ENCODE peak calls at places on chromosomes 5 and 9, in seven cellular contexts. P is Karpas-422; Y is AG04450; S is Peyer's patch; R is CD8-positive, alpha-beta memory T cell; H is A549; I is CD4-positive, CD25-positive, alpha-beta regulatory T cell. M is an unnamed sample.

GRCh38 chr5:71895546-71895945 is 176.5 kb downstream of the CARTPT start:
- DNase-seq in I (no peak), R (no peak), S (no peak), Y (no peak), H (no peak), P (no peak), M (no peak)

GRCh38 chr5:110013042-110013441 is 323.3 kb downstream of the MAN2A1 start:
- DNase-seq in I (no peak), Y (no peak), R (no peak), P (no peak), S (no peak), H (no peak), M (no peak)

GRCh38 chr5:107764976-107765684 is 94.4 kb upstream of the EFNA5 start:
- DNase-seq in Y (no peak), P (no peak), I (no peak), H (no peak), S (no peak), R (no peak), M (no peak)

GRCh38 chr9:75181748-75182147 is 93.4 kb downstream of the OSTF1 start:
- DNase-seq in P (no peak), S (no peak), I (no peak), R (no peak), H (peak; percentile 33), Y (no peak), M (no peak)

GRCh38 chr9:121478816-121479676 is 20.6 kb downstream of the GGTA1 start:
- DNase-seq in H (no peak), S (no peak), Y (no peak), I (no peak), R (no peak), P (no peak), M (no peak)

GRCh38 chr5:167413503-167413902 is 877.9 kb upstream of the WWC1 start:
- DNase-seq in Y (no peak), S (no peak), R (no peak), H (no peak), I (no peak), P (no peak), M (no peak)

GRCh38 chr9:35108946-35109575 is 6.1 kb upstream of the STOML2 start:
- DNase-seq in I (no peak), H (no peak), R (no peak), P (no peak), Y (no peak), S (no peak), M (no peak)

GRCh38 chr5:174724484-174725260 is at the start of gene MSX2:
- DNase-seq in R (no peak), Y (peak; percentile 64), H (peak; percentile 88), S (no peak), P (no peak), I (no peak), M (no peak)

GRCh38 chr9:24127519-24127918 is 301.5 kb upstream of the ELAVL2 start:
- DNase-seq in S (no peak), Y (no peak), P (no peak), R (no peak), H (no peak), I (no peak), M (no peak)

GRCh38 chr5:5318426-5319205 is 103.9 kb upstream of the ICE1 start:
- DNase-seq in Y (no peak), P (no peak), H (no peak), R (no peak), I (no peak), S (no peak), M (no peak)

GRCh38 chr5:132770476-132771159 is 6.4 kb downstream of the SEPTIN8 start:
- DNase-seq in R (no peak), P (no peak), H (no peak), I (no peak), Y (no peak), S (no peak), M (no peak)

GRCh38 chr5:55108651-55109050 is 6.2 kb downstream of the GZMA start:
- DNase-seq in I (no peak), P (no peak), Y (no peak), R (no peak), H (no peak), S (no peak), M (no peak)

GRCh38 chr9:128007566-128008138 is 26.9 kb upstream of the EEIG1 start:
- DNase-seq in P (peak; percentile 67), R (peak; percentile 75), H (peak; percentile 89), Y (no peak), I (peak; percentile 84), S (peak; percentile 96), M (peak; percentile 86)

GRCh38 chr9:132985489-132985888 is 7.0 kb downstream of the GFI1B start:
- DNase-seq in P (no peak), S (no peak), H (no peak), R (no peak), I (no peak), Y (no peak), M (no peak)

GRCh38 chr9:87505869-87506678 is 8.4 kb downstream of the DAPK1 start:
- DNase-seq in H (peak; percentile 78), S (no peak), I (no peak), Y (no peak), P (no peak), R (no peak), M (no peak)

GRCh38 chr9:88532320-88532719 is 2.7 kb upstream of the NXNL2 start:
- DNase-seq in P (no peak), R (no peak), Y (no peak), H (peak; percentile 78), S (no peak), I (no peak), M (peak; percentile 71)

GRCh38 chr9:101639301-101639700 is 44.5 kb upstream of the PPP3R2 start:
- DNase-seq in S (no peak), H (no peak), Y (no peak), R (no peak), P (no peak), I (no peak), M (no peak)

GRCh38 chr9:2411459-2412215 is 209.9 kb upstream of the VLDLR start:
- DNase-seq in I (no peak), H (no peak), P (no peak), Y (no peak), R (no peak), S (no peak), M (no peak)

GRCh38 chr9:83956288-83957028 is 23.6 kb downstream of the HNRNPK start:
- DNase-seq in S (peak; percentile 66), R (peak; percentile 50), Y (no peak), I (peak; percentile 62), P (peak; percentile 92), H (peak; percentile 82), M (no peak)

DNA sequence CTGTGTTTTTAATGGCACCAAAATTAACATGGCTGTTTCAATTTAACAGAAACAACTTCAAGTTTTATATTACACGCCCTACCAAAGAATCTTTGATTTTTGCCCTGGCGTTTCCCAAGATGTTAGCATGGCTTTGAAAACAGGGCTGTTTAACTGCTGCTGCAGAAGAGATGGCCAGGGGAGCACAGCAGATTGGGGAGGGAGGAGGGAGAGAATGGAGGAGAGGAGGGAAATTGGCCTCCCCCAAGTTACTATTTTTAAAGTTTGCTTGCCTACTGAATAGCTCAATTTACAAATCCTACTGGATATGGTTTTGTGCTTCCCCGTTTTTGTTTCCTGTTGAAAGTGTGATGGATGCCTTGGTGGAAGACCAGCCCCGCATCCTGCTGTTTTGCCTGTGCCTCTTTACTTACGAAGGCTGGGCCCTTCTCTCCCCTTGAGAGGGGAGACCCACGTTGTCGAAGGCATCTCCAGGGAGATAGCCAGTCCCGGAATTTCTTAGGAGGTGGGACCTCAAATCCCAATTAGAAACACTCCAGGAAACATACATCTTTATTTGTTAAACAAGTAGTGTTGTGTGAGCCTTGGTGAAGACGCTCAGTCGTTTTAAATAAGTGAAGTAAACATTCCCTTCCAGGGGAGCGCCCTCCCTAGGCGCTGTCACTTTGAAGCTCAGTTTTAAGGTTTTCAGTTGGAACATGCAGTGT is 98.6 kb downstream of the AOPEP start:
- DNase-seq in Y (no peak), I (no peak), S (no peak), R (no peak), H (no peak), P (no peak), M (no peak)
- H3K4me3 ChIP-seq in Y (no peak overlapping the region), I (no peak overlapping the region), S (no peak overlapping the region), R (no peak overlapping the region), H (no peak overlapping the region), P (no peak overlapping the region), M (no peak overlapping the region)

GRCh38 chr5:95962785-95963184 is 1.1 kb upstream of the ELL2 start:
- DNase-seq in Y (no peak), I (no peak), R (no peak), P (no peak), H (peak; percentile 55), S (no peak), M (no peak)
- H3K4me3 ChIP-seq in Y (no peak overlapping the region), I (peak overlapping the region; percentile 84), R (peak overlapping the region; percentile 70), P (no peak overlapping the region), H (peak overlapping the region; percentile 67), S (no peak overlapping the region), M (no peak overlapping the region)

GRCh38 chr9:98302938-98303337 is 47.5 kb upstream of the TBC1D2 start:
- DNase-seq in H (no peak), R (no peak), S (no peak), I (no peak), Y (no peak), P (no peak), M (no peak)
- H3K4me3 ChIP-seq in H (no peak overlapping the region), R (no peak overlapping the region), S (no peak overlapping the region), I (no peak overlapping the region), Y (no peak overlapping the region), P (no peak overlapping the region), M (no peak overlapping the region)

GRCh38 chr9:8734760-8735159 is 935.2 kb upstream of the DMAC1 start:
- DNase-seq in H (peak; percentile 44), Y (no peak), P (no peak), R (no peak), S (no peak), I (no peak), M (no peak)

GRCh38 chr9:8732367-8733075 is 932.9 kb upstream of the DMAC1 start:
- DNase-seq in I (no peak), P (no peak), S (no peak), H (no peak), R (no peak), Y (no peak), M (no peak)

GRCh38 chr9:8730618-8731017 is 931.0 kb upstream of the DMAC1 start:
- DNase-seq in Y (no peak), I (no peak), P (no peak), S (no peak), H (no peak), R (no peak), M (no peak)

GRCh38 chr9:8736805-8737204 is 937.2 kb upstream of the DMAC1 start:
- DNase-seq in S (no peak), P (no peak), R (no peak), I (no peak), Y (no peak), H (no peak), M (no peak)

DNA sequence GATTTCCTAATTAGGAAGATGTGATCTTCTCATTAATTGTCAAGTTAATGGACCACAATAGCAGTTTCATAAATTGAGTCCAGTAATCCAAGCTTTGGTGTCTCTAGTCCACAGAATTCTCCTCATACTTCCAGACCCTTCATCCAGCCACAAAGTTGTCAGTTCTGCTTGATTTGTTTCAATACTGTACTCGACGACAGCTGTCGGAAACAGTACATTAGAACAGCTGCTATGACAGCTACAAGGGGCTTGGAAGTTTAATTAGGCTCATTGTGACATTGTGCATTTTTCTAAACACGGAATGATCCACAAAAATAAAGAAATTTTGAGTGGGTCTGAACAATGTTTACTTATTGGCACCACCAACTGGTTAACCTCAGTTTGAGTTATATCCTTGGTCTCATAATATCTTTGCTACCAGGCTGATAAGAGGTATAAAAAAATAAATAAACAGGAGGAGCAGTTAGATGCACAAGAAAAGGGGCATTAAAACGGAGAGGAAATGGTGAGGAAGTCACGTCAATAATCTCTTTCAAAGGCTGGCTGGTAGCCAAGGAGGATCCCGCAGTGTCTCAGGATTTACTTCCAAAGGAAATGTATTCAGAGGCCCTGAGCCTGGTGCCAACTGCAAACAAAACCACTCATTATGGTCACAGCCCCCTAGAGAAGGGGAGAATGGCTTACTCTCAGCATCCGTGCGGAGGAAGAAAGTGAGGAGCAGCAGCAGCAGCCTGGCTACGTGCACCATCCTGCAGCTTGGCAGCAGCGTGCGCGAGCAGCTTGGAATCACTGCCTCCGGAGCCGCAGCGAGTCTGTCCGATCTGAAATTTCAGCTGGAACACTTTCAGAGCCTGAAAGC is 933.7 kb upstream of the DMAC1 start:
- DNase-seq in I (no peak), H (no peak), R (no peak), Y (no peak), P (no peak), S (no peak), M (no peak)
- H3K4me3 ChIP-seq in I (no peak overlapping the region), H (no peak overlapping the region), R (no peak overlapping the region), Y (no peak overlapping the region), P (no peak overlapping the region), S (no peak overlapping the region), M (no peak overlapping the region)